ENCODE peak calls at places on chromosome 9, in five cellular contexts. One of them, this sample, is unnamed.

GRCh38 chr9:70220216-70220615 is 38.6 kb upstream of the SMC5 start:
- DNase-seq in HL-60: no peak
- DNase-seq in K562: no peak
- DNase-seq in SK-N-SH: no peak
- DNase-seq in GM23338: no peak
- DNase-seq in this sample: no peak

GRCh38 chr9:134403682-134404301 is 77.5 kb downstream of the RXRA start:
- DNase-seq in HL-60: peak
- DNase-seq in SK-N-SH: no peak
- DNase-seq in GM23338: no peak
- DNase-seq in K562: peak
- DNase-seq in this sample: no peak

GRCh38 chr9:79776581-79776980 is 204.8 kb downstream of the TLE4 start:
- DNase-seq in SK-N-SH: no peak
- DNase-seq in GM23338: no peak
- DNase-seq in HL-60: no peak
- DNase-seq in K562: no peak
- DNase-seq in this sample: peak

GRCh38 chr9:38276751-38277439 is 115.6 kb upstream of the ALDH1B1 start:
- DNase-seq in HL-60: no peak
- DNase-seq in SK-N-SH: no peak
- DNase-seq in K562: no peak
- DNase-seq in GM23338: no peak
- DNase-seq in this sample: no peak

GRCh38 chr9:81035171-81035570 is 654.2 kb downstream of the TLE1 start:
- DNase-seq in SK-N-SH: peak
- DNase-seq in HL-60: no peak
- DNase-seq in K562: no peak
- DNase-seq in GM23338: no peak
- DNase-seq in this sample: no peak

GRCh38 chr9:137685035-137685885 is 66.5 kb downstream of the EHMT1 start:
- DNase-seq in GM23338: no peak
- DNase-seq in K562: peak
- DNase-seq in HL-60: no peak
- DNase-seq in SK-N-SH: no peak
- DNase-seq in this sample: no peak

GRCh38 chr9:33748633-33749304 is 46.6 kb upstream of the PRSS3 start:
- DNase-seq in SK-N-SH: no peak
- DNase-seq in GM23338: no peak
- DNase-seq in K562: no peak
- DNase-seq in HL-60: peak
- DNase-seq in this sample: no peak

GRCh38 chr9:75198436-75198835 is 110.1 kb downstream of the OSTF1 start:
- DNase-seq in GM23338: peak
- DNase-seq in K562: peak
- DNase-seq in HL-60: no peak
- DNase-seq in SK-N-SH: peak
- DNase-seq in this sample: no peak

GRCh38 chr9:1231998-1232919 is 182.1 kb downstream of the DMRT2 start:
- DNase-seq in SK-N-SH: no peak
- DNase-seq in K562: no peak
- DNase-seq in HL-60: no peak
- DNase-seq in GM23338: no peak
- DNase-seq in this sample: peak

GRCh38 chr9:134225186-134225585 is 60.8 kb upstream of the RNU6ATAC start:
- DNase-seq in GM23338: no peak
- DNase-seq in SK-N-SH: no peak
- DNase-seq in K562: no peak
- DNase-seq in HL-60: no peak
- DNase-seq in this sample: no peak

GRCh38 chr9:77156646-77157371 is 20.5 kb upstream of the VPS13A start:
- DNase-seq in SK-N-SH: no peak
- DNase-seq in K562: no peak
- DNase-seq in GM23338: no peak
- DNase-seq in HL-60: no peak
- DNase-seq in this sample: no peak

GRCh38 chr9:86706391-86706790 is 240.9 kb downstream of the GAS1 start:
- DNase-seq in K562: no peak
- DNase-seq in SK-N-SH: no peak
- DNase-seq in GM23338: peak
- DNase-seq in HL-60: no peak
- DNase-seq in this sample: no peak

GRCh38 chr9:129128689-129129088 is 17.5 kb downstream of the PTPA start:
- DNase-seq in K562: no peak
- DNase-seq in GM23338: no peak
- DNase-seq in HL-60: no peak
- DNase-seq in SK-N-SH: no peak
- DNase-seq in this sample: no peak

GRCh38 chr9:89395931-89396710 is 77.8 kb downstream of the SECISBP2 start:
- DNase-seq in K562: no peak
- DNase-seq in GM23338: no peak
- DNase-seq in SK-N-SH: no peak
- DNase-seq in HL-60: no peak
- DNase-seq in this sample: no peak

GRCh38 chr9:127742435-127743088 is 7.5 kb upstream of the TOR2A start:
- DNase-seq in HL-60: no peak
- DNase-seq in SK-N-SH: peak
- DNase-seq in K562: peak
- DNase-seq in GM23338: peak
- DNase-seq in this sample: no peak

GRCh38 chr9:89590415-89590814 is 14.4 kb upstream of the GADD45G start:
- DNase-seq in SK-N-SH: no peak
- DNase-seq in GM23338: no peak
- DNase-seq in K562: no peak
- DNase-seq in HL-60: no peak
- DNase-seq in this sample: no peak

GRCh38 chr9:26955222-26955903 is 849 bp upstream of the IFT74 start:
- DNase-seq in HL-60: no peak
- DNase-seq in K562: peak
- DNase-seq in GM23338: no peak
- DNase-seq in SK-N-SH: no peak
- DNase-seq in this sample: no peak

GRCh38 chr9:84604223-84604622 is 65.3 kb upstream of the NTRK2 start:
- DNase-seq in GM23338: no peak
- DNase-seq in SK-N-SH: no peak
- DNase-seq in HL-60: no peak
- DNase-seq in K562: no peak
- DNase-seq in this sample: no peak

GRCh38 chr9:110691002-110691549 is 22.5 kb downstream of the MUSK start:
- DNase-seq in GM23338: no peak
- DNase-seq in SK-N-SH: no peak
- DNase-seq in HL-60: no peak
- DNase-seq in K562: peak
- DNase-seq in this sample: no peak

GRCh38 chr9:107299437-107299836 is 16.4 kb downstream of the RAD23B start:
- DNase-seq in HL-60: no peak
- DNase-seq in K562: no peak
- DNase-seq in SK-N-SH: no peak
- DNase-seq in GM23338: no peak
- DNase-seq in this sample: no peak

GRCh38 chr9:33942471-33943083 is 106.1 kb downstream of the UBAP2 start:
- DNase-seq in K562: no peak
- DNase-seq in SK-N-SH: no peak
- DNase-seq in HL-60: no peak
- DNase-seq in GM23338: no peak
- DNase-seq in this sample: no peak

GRCh38 chr9:133065070-133065388 is 3.2 kb downstream of the CEL start:
- DNase-seq in GM23338: no peak
- DNase-seq in SK-N-SH: no peak
- DNase-seq in HL-60: no peak
- DNase-seq in K562: no peak
- DNase-seq in this sample: no peak

DNA sequence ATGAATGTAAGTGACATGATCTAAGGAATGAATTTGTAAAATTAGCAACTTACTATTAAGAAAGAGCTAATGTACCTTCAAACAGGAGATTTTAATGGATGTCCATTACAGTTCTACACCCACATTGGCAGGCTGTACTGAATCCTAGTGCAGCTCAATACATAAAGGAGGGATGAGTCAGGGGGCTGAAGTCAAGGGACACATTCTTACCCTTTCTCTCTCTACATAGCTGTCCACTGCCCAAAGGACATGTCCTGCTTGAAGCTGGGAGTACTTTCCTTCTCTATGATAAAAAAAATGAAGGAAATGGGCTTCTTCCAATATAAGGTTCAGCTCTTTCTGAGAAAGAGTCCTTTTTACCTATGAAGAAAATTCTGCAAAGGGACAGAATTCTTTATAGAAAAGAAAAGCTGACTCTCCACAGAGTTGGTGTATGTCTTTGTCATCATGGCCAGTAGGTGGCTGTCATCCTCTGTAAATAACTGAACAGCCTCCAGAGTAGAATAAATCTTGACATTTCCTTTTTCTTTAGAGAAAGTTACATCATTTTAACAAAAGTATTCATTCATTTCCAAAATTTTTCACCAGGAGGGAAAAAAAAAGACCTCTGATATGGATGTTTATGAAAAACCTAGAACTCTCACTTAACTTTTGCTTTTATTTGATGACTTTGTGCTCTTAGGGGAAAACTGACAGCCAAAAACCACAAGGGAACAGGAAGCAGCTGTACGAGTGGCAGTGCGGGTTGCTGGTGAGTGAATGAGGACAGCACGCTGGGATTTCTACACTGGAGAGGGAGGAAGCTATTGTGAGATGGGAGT is 13.1 kb upstream of the IFNA14 start:
- DNase-seq in SK-N-SH: peak
- DNase-seq in GM23338: peak
- DNase-seq in K562: no peak
- DNase-seq in HL-60: peak
- DNase-seq in this sample: peak
- H3K4me3 ChIP-seq in SK-N-SH: no peak
- H3K4me3 ChIP-seq in GM23338: no peak
- H3K4me3 ChIP-seq in K562: no peak
- H3K4me3 ChIP-seq in HL-60: no peak
- H3K4me3 ChIP-seq in this sample: no peak

GRCh38 chr9:120947222-120947621 is 20.6 kb upstream of the TRAF1 start:
- DNase-seq in GM23338: no peak
- DNase-seq in HL-60: no peak
- DNase-seq in SK-N-SH: no peak
- DNase-seq in K562: no peak
- DNase-seq in this sample: no peak

GRCh38 chr9:120951960-120952630 is 25.5 kb upstream of the TRAF1 start:
- DNase-seq in HL-60: no peak
- DNase-seq in SK-N-SH: no peak
- DNase-seq in K562: no peak
- DNase-seq in GM23338: no peak
- DNase-seq in this sample: no peak

GRCh38 chr9:120949290-120949689 is 22.7 kb upstream of the TRAF1 start:
- DNase-seq in GM23338: no peak
- DNase-seq in HL-60: no peak
- DNase-seq in K562: no peak
- DNase-seq in SK-N-SH: no peak
- DNase-seq in this sample: no peak

GRCh38 chr9:120948824-120949223 is 22.2 kb upstream of the TRAF1 start:
- DNase-seq in K562: no peak
- DNase-seq in HL-60: no peak
- DNase-seq in SK-N-SH: no peak
- DNase-seq in GM23338: no peak
- DNase-seq in this sample: no peak

DNA sequence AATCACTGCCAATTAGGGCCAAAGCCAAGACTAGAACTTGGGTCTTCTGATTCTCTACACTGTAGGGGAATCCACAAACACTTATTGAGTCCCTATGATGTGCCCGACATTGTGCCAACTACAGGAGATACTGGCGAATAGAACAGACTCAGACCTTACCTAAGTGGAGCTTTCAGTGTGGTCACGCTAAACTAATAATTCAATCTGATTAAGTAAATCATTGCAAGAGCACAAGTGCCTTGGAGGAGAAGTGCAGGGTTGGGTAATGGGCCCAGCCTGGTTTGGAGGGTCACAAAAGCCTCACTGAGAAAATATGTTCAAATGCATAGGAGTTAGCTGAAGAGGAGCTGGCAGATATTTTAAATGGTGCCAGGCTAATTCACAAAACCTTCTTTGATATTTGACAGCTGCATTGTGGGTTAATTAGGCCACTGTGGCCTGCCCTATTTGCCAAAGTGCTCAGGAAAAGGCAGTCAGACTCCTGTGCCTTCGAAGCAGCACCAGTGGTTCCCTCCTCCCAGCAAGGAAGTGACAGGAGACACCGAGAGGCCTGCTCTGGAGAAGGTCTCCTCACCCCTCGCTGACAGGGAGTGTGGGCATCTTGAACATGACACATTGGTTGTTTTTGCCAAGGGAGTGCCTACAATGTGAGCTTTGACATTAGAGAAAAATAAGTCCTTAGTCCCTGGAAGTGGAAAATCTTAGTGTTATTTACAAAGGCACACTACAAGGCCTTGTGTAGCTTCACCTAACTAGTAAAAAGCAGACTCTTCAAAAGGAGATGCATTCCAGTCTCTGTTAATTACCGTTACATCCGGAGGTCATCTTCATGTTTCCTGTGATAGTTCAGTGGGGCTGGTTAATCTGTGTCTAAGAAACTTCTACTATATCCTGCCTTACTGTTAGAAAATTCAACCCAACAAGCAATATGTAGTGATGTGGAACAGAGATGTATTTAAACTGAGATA is 24.1 kb upstream of the TRAF1 start:
- DNase-seq in K562: no peak
- DNase-seq in HL-60: no peak
- DNase-seq in GM23338: no peak
- DNase-seq in SK-N-SH: no peak
- DNase-seq in this sample: no peak
- TF ChIP-seq POLR2AphosphoS5 in K562: no peak
- TF ChIP-seq POLR2AphosphoS5 in HL-60: no peak
- TF ChIP-seq POLR2AphosphoS5 in GM23338: no peak
- TF ChIP-seq POLR2AphosphoS5 in SK-N-SH: no peak
- TF ChIP-seq POLR2AphosphoS5 in this sample: no peak

DNA sequence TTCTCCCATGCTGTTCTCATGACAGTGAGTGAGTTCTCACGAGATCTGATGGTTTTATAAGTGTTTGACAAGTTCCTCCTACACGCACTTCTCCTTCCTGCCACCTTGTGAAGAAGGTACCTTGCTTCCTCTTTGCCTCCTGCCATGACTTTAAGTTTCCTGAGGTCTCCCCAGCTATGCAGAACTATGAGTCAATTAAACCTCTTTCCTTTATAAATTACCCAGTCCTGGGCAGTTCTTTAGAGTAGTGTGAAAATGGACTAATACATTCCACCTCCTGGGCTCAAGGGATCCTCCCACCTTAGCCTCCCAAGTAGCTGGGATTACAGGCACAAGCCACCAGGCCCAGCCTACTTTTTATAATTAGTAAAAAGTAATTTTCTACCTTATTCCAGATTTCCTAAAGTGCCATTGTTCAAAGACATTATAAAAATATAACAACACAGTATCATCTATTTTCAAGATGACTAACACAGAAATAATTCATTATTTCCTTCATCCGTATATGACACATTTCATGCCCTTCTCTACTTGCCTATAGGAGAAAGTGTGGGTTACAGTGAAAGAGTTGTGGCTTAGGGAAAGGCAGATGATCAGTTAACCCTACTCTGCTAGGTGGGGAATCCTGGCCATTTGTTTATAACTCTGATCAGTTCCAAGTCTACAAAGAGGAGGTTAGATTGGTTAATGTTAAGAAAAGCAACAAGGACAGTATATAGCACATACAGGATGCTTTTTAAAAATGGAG is 99.9 kb downstream of the TTC39B start:
- DNase-seq in K562: no peak
- DNase-seq in GM23338: no peak
- DNase-seq in HL-60: no peak
- DNase-seq in SK-N-SH: no peak
- DNase-seq in this sample: no peak
- H3K4me3 ChIP-seq in K562: no peak
- H3K4me3 ChIP-seq in GM23338: no peak
- H3K4me3 ChIP-seq in HL-60: no peak
- H3K4me3 ChIP-seq in SK-N-SH: no peak
- H3K4me3 ChIP-seq in this sample: no peak

GRCh38 chr9:29021632-29022031 is 1448.4 kb upstream of the C9orf72 start:
- DNase-seq in SK-N-SH: no peak
- DNase-seq in HL-60: no peak
- DNase-seq in K562: no peak
- DNase-seq in GM23338: no peak
- DNase-seq in this sample: no peak
- TF ChIP-seq POLR2AphosphoS5 in SK-N-SH: no peak
- TF ChIP-seq POLR2AphosphoS5 in HL-60: no peak
- TF ChIP-seq POLR2AphosphoS5 in K562: no peak
- TF ChIP-seq POLR2AphosphoS5 in GM23338: no peak
- TF ChIP-seq POLR2AphosphoS5 in this sample: no peak

This sample was measured in prostate gland.